ENCODE peak calls at places on chromosomes 6 and 20, in eight cellular contexts. A is stromal cell of bone marrow, F is AG08396, U is smooth muscle cell of the brain vasculature, P is fibroblast of gingiva, X is AG10803, J is tibial artery, N is HTR-8/SVneo. Y is an unnamed sample.

GRCh38 chr6:79307321-79308036 is 73.0 kb upstream of the HMGN3 start:
- DNase-seq in A (no peak), F (no peak), U (no peak), P (no peak), X (no peak), J (no peak), N (no peak), Y (peak)

GRCh38 chr20:51462566-51463276 is 79.8 kb downstream of the NFATC2 start:
- DNase-seq in A (peak), F (peak), U (peak), P (peak), X (peak), J (peak), N (no peak), Y (no peak)

GRCh38 chr6:96939019-96939805 is 14.7 kb downstream of the KLHL32 start:
- DNase-seq in A (peak), F (peak), U (no peak), P (peak), X (peak), J (no peak), N (peak), Y (peak)

GRCh38 chr6:148138478-148138877 is 204.2 kb upstream of the SASH1 start:
- DNase-seq in A (no peak), F (no peak), U (no peak), P (no peak), X (no peak), J (no peak), N (no peak), Y (no peak)

GRCh38 chr6:129598244-129599187 is 111.5 kb downstream of the ARHGAP18 start:
- DNase-seq in A (peak), F (peak), U (peak), P (peak), X (peak), J (no peak), N (peak), Y (no peak)

GRCh38 chr6:29696147-29697129 is 15.5 kb upstream of the ZFP57 start:
- DNase-seq in A (peak), F (no peak), U (no peak), P (no peak), X (no peak), J (no peak), N (peak), Y (no peak)

GRCh38 chr20:17421493-17421892 is 109.7 kb downstream of the BFSP1 start:
- DNase-seq in A (no peak), F (no peak), U (no peak), P (no peak), X (no peak), J (no peak), N (no peak), Y (no peak)

GRCh38 chr6:36444470-36444869 is 1.7 kb downstream of the KCTD20 start:
- DNase-seq in A (peak), F (peak), U (no peak), P (peak), X (peak), J (no peak), N (no peak), Y (no peak)

GRCh38 chr20:31540406-31540805 is 26.2 kb downstream of the HM13 start:
- DNase-seq in A (no peak), F (no peak), U (no peak), P (no peak), X (no peak), J (no peak), N (no peak), Y (no peak)